ENCODE peak calls at places on chromosomes 5 and 9, in four cellular contexts. One of them, this sample, is unnamed.

GRCh38 chr5:67960939-67961338 is 254.6 kb upstream of the PIK3R1 start:
- DNase-seq in H9: no peak
- DNase-seq in H1: no peak
- DNase-seq in neuronal stem cell: no peak
- DNase-seq in this sample: no peak

GRCh38 chr5:168798065-168799023 is 219.2 kb upstream of the PANK3 start:
- DNase-seq in H9: no peak
- DNase-seq in H1: no peak
- DNase-seq in neuronal stem cell: no peak
- DNase-seq in this sample: no peak

GRCh38 chr9:81103597-81104471 is 585.5 kb downstream of the TLE1 start:
- DNase-seq in H9: no peak
- DNase-seq in H1: no peak
- DNase-seq in neuronal stem cell: no peak
- DNase-seq in this sample: no peak

GRCh38 chr5:150105898-150106615 is 19.7 kb upstream of the CSF1R start:
- DNase-seq in H9: no peak
- DNase-seq in H1: no peak
- DNase-seq in neuronal stem cell: no peak
- DNase-seq in this sample: no peak

GRCh38 chr9:76658510-76659231 is 105.6 kb upstream of the PCA3 start:
- DNase-seq in H9: no peak
- DNase-seq in H1: no peak
- DNase-seq in neuronal stem cell: no peak
- DNase-seq in this sample: peak; percentile 78

GRCh38 chr9:21549890-21550289 is 67.8 kb upstream of the IFNE start:
- DNase-seq in H9: no peak
- DNase-seq in H1: no peak
- DNase-seq in neuronal stem cell: no peak
- DNase-seq in this sample: no peak

GRCh38 chr5:178126556-178126955 is 4.3 kb upstream of the RMND5B start:
- DNase-seq in H9: peak; percentile 92
- DNase-seq in H1: no peak
- DNase-seq in neuronal stem cell: peak; percentile 31
- DNase-seq in this sample: no peak

GRCh38 chr9:135166566-135166965 is 79.1 kb downstream of the OLFM1 start:
- DNase-seq in H9: no peak
- DNase-seq in H1: no peak
- DNase-seq in neuronal stem cell: no peak
- DNase-seq in this sample: no peak

GRCh38 chr9:84322830-84323229 is 17.7 kb downstream of the SLC28A3 start:
- DNase-seq in H9: no peak
- DNase-seq in H1: no peak
- DNase-seq in neuronal stem cell: no peak
- DNase-seq in this sample: peak; percentile 37

GRCh38 chr9:131289301-131290038 is at the start of gene PLPP7:
- DNase-seq in H9: peak; percentile 86
- DNase-seq in H1: peak; percentile 77
- DNase-seq in neuronal stem cell: no peak
- DNase-seq in this sample: peak; percentile 21

GRCh38 chr9:132937463-132937901 is 6.9 kb downstream of the TSC1 start:
- DNase-seq in H9: no peak
- DNase-seq in H1: no peak
- DNase-seq in neuronal stem cell: no peak
- DNase-seq in this sample: peak; percentile 50

GRCh38 chr9:136847065-136847826 is 2.0 kb upstream of the PHPT1 start:
- DNase-seq in H9: peak; percentile 93
- DNase-seq in H1: peak; percentile 86
- DNase-seq in neuronal stem cell: peak; percentile 70
- DNase-seq in this sample: peak; percentile 87

GRCh38 chr9:125255781-125256391 is 5.7 kb upstream of the GAPVD1 start:
- DNase-seq in H9: no peak
- DNase-seq in H1: no peak
- DNase-seq in neuronal stem cell: no peak
- DNase-seq in this sample: peak; percentile 18

GRCh38 chr5:73437126-73438047 is 11.2 kb downstream of the FOXD1 start:
- DNase-seq in H9: peak; percentile 80
- DNase-seq in H1: peak; percentile 85
- DNase-seq in neuronal stem cell: no peak
- DNase-seq in this sample: peak; percentile 68

GRCh38 chr9:134325813-134326753 is at the start of gene RXRA:
- DNase-seq in H9: peak; percentile 64
- DNase-seq in H1: peak; percentile 66
- DNase-seq in neuronal stem cell: peak; percentile 81
- DNase-seq in this sample: peak; percentile 86

GRCh38 chr9:94065535-94065961 is 18.7 kb upstream of the PTPDC1 start:
- DNase-seq in H9: peak; percentile 77
- DNase-seq in H1: peak; percentile 82
- DNase-seq in neuronal stem cell: peak; percentile 71
- DNase-seq in this sample: peak; percentile 82

DNA sequence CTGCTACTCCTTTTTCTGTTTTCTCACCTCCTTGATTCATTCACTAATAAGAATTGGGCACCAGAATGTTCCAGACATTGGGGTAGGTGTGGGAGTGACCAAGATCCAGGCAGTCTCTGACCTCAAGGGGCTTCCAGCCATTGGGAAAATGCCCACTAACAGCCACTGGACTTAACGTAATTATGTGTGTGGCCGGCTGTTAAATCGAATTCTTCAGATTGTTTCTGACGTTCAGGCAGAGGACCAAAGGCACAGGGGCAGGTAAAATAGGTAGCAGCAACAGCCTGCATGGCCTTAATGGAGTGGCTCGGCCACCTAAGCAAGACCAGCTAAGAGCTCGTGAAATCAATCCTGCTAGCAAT is 48.4 kb upstream of the CKMT2 start:
- DNase-seq in H9: no peak
- DNase-seq in H1: no peak
- DNase-seq in neuronal stem cell: no peak
- DNase-seq in this sample: no peak
- H2BK12ac ChIP-seq in H9: no peak overlapping the region
- H2BK12ac ChIP-seq in H1: no peak overlapping the region
- H2BK12ac ChIP-seq in neuronal stem cell: no peak overlapping the region
- H2BK12ac ChIP-seq in this sample: no peak overlapping the region

GRCh38 chr9:113603773-113604172 is 140.2 kb downstream of the RGS3 start:
- DNase-seq in H9: no peak
- DNase-seq in H1: no peak
- DNase-seq in neuronal stem cell: no peak
- DNase-seq in this sample: no peak
- H4K91ac ChIP-seq in H9: no peak overlapping the region
- H4K91ac ChIP-seq in H1: no peak overlapping the region
- H4K91ac ChIP-seq in neuronal stem cell: no peak overlapping the region
- H4K91ac ChIP-seq in this sample: no peak overlapping the region

DNA sequence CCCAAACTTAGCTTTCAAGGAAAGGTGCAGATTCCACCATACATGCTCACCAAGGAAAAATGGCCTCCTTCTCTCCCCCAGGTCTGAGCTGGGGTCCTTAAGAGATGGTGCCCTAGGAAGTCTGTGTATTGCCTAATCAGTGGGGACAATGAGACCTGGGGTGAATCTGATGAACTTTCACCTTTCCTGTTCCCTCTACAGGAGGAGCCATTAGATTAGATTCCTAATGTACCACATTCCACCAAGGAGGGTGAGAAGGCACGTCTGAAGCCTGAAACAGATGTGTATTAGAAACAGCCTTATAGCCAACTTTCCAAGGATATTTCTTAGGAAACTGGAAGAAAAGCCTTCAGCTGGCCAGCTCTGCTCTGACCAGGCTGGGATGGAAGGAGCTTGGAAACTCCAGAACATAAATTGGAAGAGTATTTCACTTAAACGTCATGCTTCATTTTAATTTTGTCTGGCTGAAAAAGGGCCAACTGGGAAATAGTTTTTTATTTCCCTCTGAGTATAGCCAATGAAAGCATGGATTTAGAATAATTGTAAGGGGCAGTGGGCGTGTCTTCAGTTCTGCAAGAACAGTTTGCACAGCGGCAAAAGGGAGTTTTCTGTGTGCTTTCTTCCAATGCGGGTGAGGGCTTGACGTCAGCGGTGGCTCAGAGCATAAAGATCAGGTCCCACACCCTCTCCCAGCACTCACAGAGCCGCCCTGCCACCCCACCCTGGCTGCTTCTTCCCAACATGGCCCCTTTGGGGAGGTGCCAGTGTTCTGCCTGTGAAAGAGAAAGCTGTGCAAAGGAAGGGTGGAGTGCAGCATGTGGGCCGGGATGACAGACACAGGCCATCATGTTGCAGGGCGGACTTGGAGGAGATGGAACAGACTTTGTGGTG is 210.9 kb downstream of the ESM1 start:
- DNase-seq in H9: no peak
- DNase-seq in H1: no peak
- DNase-seq in neuronal stem cell: no peak
- DNase-seq in this sample: no peak
- H2BK15ac ChIP-seq in H9: no peak overlapping the region
- H2BK15ac ChIP-seq in H1: no peak overlapping the region
- H2BK15ac ChIP-seq in neuronal stem cell: no peak overlapping the region
- H2BK15ac ChIP-seq in this sample: peak overlapping the region; percentile 70

DNA sequence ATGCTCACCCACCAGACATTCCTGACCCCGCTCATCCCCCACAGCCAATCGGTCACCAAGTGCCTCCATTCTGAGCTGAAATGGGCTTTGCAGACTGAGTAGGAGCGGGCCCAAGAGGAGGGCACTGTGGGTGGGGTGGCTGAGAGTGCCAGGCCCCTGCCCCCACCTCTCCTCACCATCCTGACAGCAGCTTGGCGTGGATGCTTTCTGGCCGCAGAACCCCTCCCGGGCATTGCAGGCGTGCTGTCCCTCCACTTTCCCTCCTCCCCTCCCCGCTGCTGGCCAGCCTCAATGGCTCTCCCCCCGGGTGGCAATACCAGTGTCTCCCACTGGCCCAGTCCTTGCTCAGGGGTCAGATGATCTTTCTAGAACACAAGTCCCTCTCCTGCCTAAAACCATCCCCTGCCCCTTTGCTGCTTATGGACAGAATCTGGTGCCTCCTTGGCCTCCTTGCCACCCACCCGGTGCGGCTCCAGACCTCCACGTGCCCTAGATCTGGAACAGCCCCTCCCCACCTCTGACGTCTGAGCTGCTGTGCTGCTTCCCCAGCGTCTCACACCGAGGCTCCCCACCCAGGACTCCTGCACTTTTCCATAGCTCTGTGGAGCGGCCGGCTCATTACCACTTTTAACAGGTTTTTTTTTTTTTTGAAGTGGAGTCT is 6.1 kb downstream of the FLT4 start:
- DNase-seq in H9: peak; percentile 21
- DNase-seq in H1: peak; percentile 44
- DNase-seq in neuronal stem cell: no peak
- DNase-seq in this sample: no peak
- H2BK12ac ChIP-seq in H9: no peak overlapping the region
- H2BK12ac ChIP-seq in H1: no peak overlapping the region
- H2BK12ac ChIP-seq in neuronal stem cell: no peak overlapping the region
- H2BK12ac ChIP-seq in this sample: no peak overlapping the region

DNA sequence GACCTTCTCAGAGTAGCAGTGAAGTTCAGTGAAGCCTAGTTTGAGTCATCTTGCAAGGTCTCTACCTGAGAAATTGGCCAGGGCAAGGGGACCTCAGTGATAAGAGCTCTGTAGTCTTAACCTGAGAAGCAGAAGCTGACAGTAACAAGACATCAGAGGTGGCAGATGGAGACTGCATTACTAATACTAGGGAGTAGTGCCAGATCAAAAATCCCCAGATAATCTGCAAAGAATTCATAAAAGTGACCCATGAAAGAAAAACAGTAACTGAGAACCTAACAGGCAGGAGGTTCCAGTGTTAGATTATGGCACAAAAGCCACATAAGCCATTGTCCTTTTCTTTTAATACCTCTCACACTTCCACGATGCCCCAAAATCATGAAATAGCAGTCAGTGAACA is 175.5 kb downstream of the MUSK start:
- DNase-seq in H9: no peak
- DNase-seq in H1: no peak
- DNase-seq in neuronal stem cell: no peak
- DNase-seq in this sample: no peak
- H4K91ac ChIP-seq in H9: no peak overlapping the region
- H4K91ac ChIP-seq in H1: no peak overlapping the region
- H4K91ac ChIP-seq in neuronal stem cell: no peak overlapping the region
- H4K91ac ChIP-seq in this sample: no peak overlapping the region

GRCh38 chr5:132386644-132387286 is 17.3 kb downstream of the SLC22A5 start:
- DNase-seq in H9: peak; percentile 77
- DNase-seq in H1: peak; percentile 81
- DNase-seq in neuronal stem cell: peak; percentile 45
- DNase-seq in this sample: peak; percentile 82
- H2BK15ac ChIP-seq in H9: no peak overlapping the region
- H2BK15ac ChIP-seq in H1: peak overlapping the region; percentile 84
- H2BK15ac ChIP-seq in neuronal stem cell: no peak overlapping the region
- H2BK15ac ChIP-seq in this sample: no peak overlapping the region

DNA sequence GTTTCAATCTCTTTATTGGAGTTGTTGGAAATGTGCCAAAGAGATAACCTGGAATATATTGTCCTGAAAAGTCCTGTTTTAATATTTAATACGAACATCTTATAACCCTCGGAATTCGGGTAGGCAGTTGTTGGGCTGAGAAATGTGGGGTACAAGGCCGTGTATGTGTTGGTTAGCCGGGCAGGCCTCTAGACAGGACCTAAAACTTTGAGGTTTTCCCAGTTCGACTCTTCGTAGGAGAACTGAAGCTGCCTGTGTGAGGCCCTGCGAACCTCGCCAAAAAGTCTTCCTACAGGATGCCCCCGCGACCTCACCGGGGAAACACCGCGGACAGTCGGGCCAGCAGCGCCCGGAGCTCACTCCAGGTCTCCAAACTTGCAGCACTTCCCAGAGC is 583 bp upstream of the TJP2 start:
- DNase-seq in H9: no peak
- DNase-seq in H1: no peak
- DNase-seq in neuronal stem cell: no peak
- DNase-seq in this sample: no peak
- H2BK12ac ChIP-seq in H9: no peak overlapping the region
- H2BK12ac ChIP-seq in H1: no peak overlapping the region
- H2BK12ac ChIP-seq in neuronal stem cell: no peak overlapping the region
- H2BK12ac ChIP-seq in this sample: peak overlapping the region; percentile 87

This sample was measured in mesenchymal stem cell.